ENCODE peak calls at places on chromosome 10, in five cellular contexts. C is uterus, G is breast epithelium, D is A549, L is IMR-90. Q is an unnamed sample.

GRCh38 chr10:73079779-73080178 is 16.9 kb downstream of the P4HA1 start:
- DNase-seq in C (no peak), G (no peak), D (no peak), L (no peak), Q (no peak)

GRCh38 chr10:85645097-85645496 is 721.5 kb downstream of the GRID1 start:
- DNase-seq in C (no peak), G (no peak), D (no peak), L (no peak), Q (no peak)

GRCh38 chr10:59677253-59677831 is 32.3 kb downstream of the SLC16A9 start:
- DNase-seq in C (no peak), G (no peak), D (no peak), L (no peak), Q (no peak)

GRCh38 chr10:49379596-49380410 is 16.1 kb downstream of the DRGX start:
- DNase-seq in C (no peak), G (no peak), D (peak), L (no peak), Q (no peak)

GRCh38 chr10:132533571-132534260 is 3.9 kb upstream of the INPP5A start:
- DNase-seq in C (peak), G (peak), D (no peak), L (no peak), Q (no peak)

GRCh38 chr10:58696736-58697135 is 184.1 kb downstream of the BICC1 start:
- DNase-seq in C (no peak), G (no peak), D (no peak), L (peak), Q (no peak)

GRCh38 chr10:133281084-133281483 is 4.4 kb upstream of the ADAM8 start:
- DNase-seq in C (no peak), G (no peak), D (no peak), L (no peak), Q (no peak)

GRCh38 chr10:104255244-104255981 is 721 bp downstream of the GSTO1 start:
- DNase-seq in C (no peak), G (no peak), D (peak), L (peak), Q (peak)

GRCh38 chr10:83012866-83013265 is 1126.4 kb upstream of the GHITM start:
- DNase-seq in C (no peak), G (no peak), D (no peak), L (no peak), Q (no peak)

GRCh38 chr10:72316748-72317435 is 37.8 kb downstream of the DNAJB12 start:
- DNase-seq in C (no peak), G (no peak), D (peak), L (no peak), Q (no peak)

GRCh38 chr10:49756031-49756430 is 6.1 kb downstream of the OGDHL start:
- DNase-seq in C (no peak), G (no peak), D (no peak), L (no peak), Q (peak)

GRCh38 chr10:110529596-110530011 is 31.9 kb downstream of the DUSP5 start:
- DNase-seq in C (no peak), G (no peak), D (no peak), L (no peak), Q (no peak)

GRCh38 chr10:77475522-77475921 is 162.1 kb downstream of the KCNMA1 start:
- DNase-seq in C (no peak), G (no peak), D (no peak), L (no peak), Q (no peak)

GRCh38 chr10:48496831-48497792 is 107.8 kb downstream of the ARHGAP22 start:
- DNase-seq in C (no peak), G (no peak), D (no peak), L (peak), Q (no peak)

GRCh38 chr10:119029613-119030420 is at the start of gene NANOS1:
- DNase-seq in C (no peak), G (no peak), D (peak), L (peak), Q (no peak)

GRCh38 chr10:70258216-70258615 is 25.0 kb upstream of the PPA1 start:
- DNase-seq in C (no peak), G (no peak), D (no peak), L (no peak), Q (no peak)

GRCh38 chr10:26550774-26551526 is 112.8 kb downstream of the APBB1IP start:
- DNase-seq in C (no peak), G (no peak), D (peak), L (no peak), Q (peak)

GRCh38 chr10:72637398-72637857 is 11.5 kb upstream of the MICU1 start:
- DNase-seq in C (no peak), G (no peak), D (peak), L (peak), Q (peak)

GRCh38 chr10:106089855-106090254 is 1074.7 kb downstream of the SORCS1 start:
- DNase-seq in C (no peak), G (no peak), D (no peak), L (no peak), Q (no peak)

GRCh38 chr10:110644598-110645462 is 694 bp downstream of the RBM20 start:
- DNase-seq in C (no peak), G (no peak), D (no peak), L (no peak), Q (no peak)

GRCh38 chr10:114874827-114875541 is 53.4 kb downstream of the FHIP2A start:
- DNase-seq in C (peak), G (no peak), D (no peak), L (peak), Q (no peak)

GRCh38 chr10:132458595-132459251 is 61.7 kb downstream of the PWWP2B start:
- DNase-seq in C (peak), G (no peak), D (no peak), L (no peak), Q (no peak)

GRCh38 chr10:118594392-118595063 is 920 bp downstream of the PRLHR start:
- DNase-seq in C (peak), G (no peak), D (peak), L (peak), Q (no peak)

GRCh38 chr10:98748298-98748697 is 301.6 kb upstream of the HPS1 start:
- DNase-seq in C (no peak), G (no peak), D (peak), L (peak), Q (no peak)
- TF ChIP-seq CTCF in C (no peak), G (no peak), D (no peak), L (peak), Q (no peak)

GRCh38 chr10:91799580-91799975 is 1.4 kb downstream of the TNKS2 start:
- DNase-seq in C (no peak), G (no peak), D (no peak), L (peak), Q (no peak)

GRCh38 chr10:91797874-91798735 is at the start of gene TNKS2:
- DNase-seq in C (peak), G (peak), D (peak), L (peak), Q (peak)

GRCh38 chr10:91800192-91800591 is 2.0 kb downstream of the TNKS2 start:
- DNase-seq in C (no peak), G (no peak), D (no peak), L (no peak), Q (no peak)

GRCh38 chr10:91798736-91799579 is 732 bp downstream of the TNKS2 start:
- DNase-seq in C (no peak), G (no peak), D (peak), L (peak), Q (no peak)

DNA sequence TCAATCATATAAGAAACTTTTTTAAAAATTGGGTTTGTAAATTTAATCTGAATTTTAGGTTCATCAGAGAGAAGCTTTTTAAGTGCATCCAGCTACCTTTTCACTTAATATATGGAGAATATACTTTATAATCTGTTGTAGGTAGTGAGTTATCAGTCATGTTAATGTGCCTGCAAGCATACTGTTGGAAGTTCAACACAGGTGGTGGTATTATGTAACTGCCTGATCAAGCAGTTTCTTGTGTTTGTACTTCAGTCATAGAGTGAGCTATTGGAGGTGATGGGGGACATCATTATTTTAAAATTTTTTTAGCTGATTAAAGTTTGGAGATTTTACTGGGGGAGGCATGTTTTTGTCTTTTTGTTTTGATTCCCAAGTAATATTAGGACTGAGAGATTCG is 2.5 kb downstream of the TNKS2 start:
- DNase-seq in C (no peak), G (no peak), D (no peak), L (no peak), Q (no peak)
- H3K4me3 ChIP-seq in C (no peak), G (no peak), D (no peak), L (no peak), Q (no peak)

GRCh38 chr10:34959786-34960185 is 130.4 kb downstream of the CUL2 start:
- DNase-seq in C (no peak), G (no peak), D (no peak), L (no peak), Q (no peak)

GRCh38 chr10:34964166-34964800 is 125.9 kb downstream of the CUL2 start:
- DNase-seq in C (no peak), G (no peak), D (no peak), L (no peak), Q (no peak)

GRCh38 chr10:34959321-34959720 is 130.8 kb downstream of the CUL2 start:
- DNase-seq in C (no peak), G (no peak), D (no peak), L (no peak), Q (no peak)

GRCh38 chr10:34960983-34961382 is 129.2 kb downstream of the CUL2 start:
- DNase-seq in C (no peak), G (no peak), D (peak), L (peak), Q (no peak)

GRCh38 chr10:34962866-34963265 is 127.3 kb downstream of the CUL2 start:
- DNase-seq in C (no peak), G (no peak), D (no peak), L (no peak), Q (no peak)
- TF ChIP-seq POLR2A in C (no peak), G (no peak), D (no peak), L (no peak), Q (no peak)

GRCh38 chr10:68901106-68901927 is at the start of gene DDX50:
- DNase-seq in C (peak), G (peak), D (peak), L (peak), Q (peak)
- TF ChIP-seq CTCF in C (peak), G (peak), D (no peak), L (peak), Q (no peak)

GRCh38 chr10:1253476-1254353 is 197.5 kb downstream of the WDR37 start:
- DNase-seq in C (no peak), G (no peak), D (no peak), L (no peak), Q (no peak)
- H3K4me3 ChIP-seq in C (no peak), G (no peak), D (no peak), L (no peak), Q (no peak)

GRCh38 chr10:30063098-30063497 is 3.7 kb upstream of the JCAD start:
- DNase-seq in C (no peak), G (no peak), D (no peak), L (peak), Q (no peak)
- TF ChIP-seq POLR2A in C (no peak), G (no peak), D (no peak), L (no peak), Q (no peak)

GRCh38 chr10:14547826-14548225 is 217.1 kb upstream of the FRMD4A start:
- DNase-seq in C (no peak), G (no peak), D (no peak), L (no peak), Q (no peak)
- TF ChIP-seq CTCF in C (no peak), G (no peak), D (no peak), L (no peak), Q (no peak)

DNA sequence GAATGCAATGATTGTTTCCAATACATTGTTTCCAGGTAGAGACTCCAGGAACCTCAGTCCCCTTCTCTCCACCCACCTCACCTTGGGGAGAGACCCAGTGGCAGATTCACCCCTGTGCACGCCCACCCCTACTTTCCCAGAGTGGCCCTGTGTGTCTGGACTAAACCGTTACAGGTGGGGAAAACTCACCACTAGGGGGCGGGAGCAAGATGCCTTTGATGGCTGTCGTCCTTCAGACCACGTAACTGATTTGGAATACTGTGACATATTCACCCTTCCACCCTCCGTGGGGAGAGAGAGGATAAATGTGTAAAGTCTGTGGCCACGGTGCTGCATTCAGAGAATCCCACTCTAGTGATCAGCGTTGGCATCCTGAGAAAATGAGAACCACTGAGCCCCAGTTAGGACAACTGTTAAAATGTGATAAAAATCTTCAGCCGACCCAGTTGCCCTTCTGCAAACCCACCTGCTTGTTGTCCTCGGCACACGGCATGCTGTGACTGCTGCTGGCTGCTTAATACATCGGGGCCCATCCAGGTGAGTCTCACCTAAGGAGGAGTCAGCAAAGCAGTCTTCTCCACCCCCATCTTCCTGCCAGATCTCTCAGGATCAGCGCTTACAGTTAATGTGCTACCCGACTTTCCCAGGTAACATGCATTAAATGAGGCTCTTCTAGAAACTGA is 41.5 kb upstream of the NMT2 start:
- DNase-seq in C (peak), G (peak), D (peak), L (peak), Q (peak)
- H3K4me3 ChIP-seq in C (no peak), G (no peak), D (no peak), L (no peak), Q (no peak)

DNA sequence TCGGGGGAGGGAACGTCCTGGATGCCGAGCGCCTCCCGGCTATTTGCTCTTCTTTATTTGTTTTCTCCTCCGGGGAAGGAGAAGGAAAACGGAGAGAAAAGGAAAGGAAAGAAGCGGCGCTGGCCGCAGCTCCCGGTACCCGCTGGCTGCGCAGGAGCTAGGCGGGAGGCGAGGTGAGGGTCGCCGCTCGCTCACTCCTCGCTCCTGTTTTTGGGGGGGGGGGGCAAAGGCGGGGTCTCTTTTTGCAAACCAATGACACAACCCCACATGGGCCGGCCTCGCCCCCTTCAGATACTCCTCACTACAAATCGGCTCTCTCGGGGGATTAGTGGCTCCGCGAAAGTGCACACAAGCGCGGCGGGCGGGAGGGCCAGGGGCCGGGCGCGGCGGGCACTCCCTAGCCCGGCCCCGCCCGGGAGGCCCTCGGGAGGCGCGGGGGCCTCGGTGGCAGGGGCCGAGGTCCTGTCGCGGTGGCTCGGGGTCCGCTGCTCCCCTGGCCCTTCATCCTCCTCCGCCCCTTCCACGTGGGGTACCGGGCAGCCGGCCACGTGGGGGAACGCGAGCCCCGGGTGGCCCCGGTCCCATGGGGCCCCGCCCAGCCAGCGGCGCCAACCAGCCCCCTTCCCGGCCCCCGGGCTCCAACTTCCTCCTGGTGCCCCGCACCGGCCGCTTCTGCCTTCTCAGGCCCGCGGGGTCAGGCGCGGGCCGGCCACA is 650 bp upstream of the CTBP2 start:
- DNase-seq in C (peak), G (peak), D (peak), L (peak), Q (peak)
- TF ChIP-seq POLR2A in C (peak), G (no peak), D (no peak), L (peak), Q (no peak)

GRCh38 chr10:94225589-94225988 is 137.2 kb downstream of the NOC3L start:
- DNase-seq in C (no peak), G (no peak), D (peak), L (no peak), Q (no peak)
- TF ChIP-seq CTCF in C (no peak), G (no peak), D (peak), L (peak), Q (no peak)